ENCODE peak calls at places on chromosomes 13 and 19, in five cellular contexts. D is neuronal stem cell; M is CD4-positive, CD25-positive, alpha-beta regulatory T cell; S is GM23248; U is Panc1. I is an unnamed sample.

GRCh38 chr13:47679391-47679790 is 321.7 kb downstream of the SUCLA2 start:
- DNase-seq in D (no peak), M (no peak), S (peak), U (no peak), I (no peak)

GRCh38 chr13:50015263-50015662 is at the start of gene KCNRG:
- DNase-seq in D (no peak), M (no peak), S (peak), U (no peak), I (no peak)

GRCh38 chr13:26377038-26377437 is 123.1 kb downstream of the CDK8 start:
- DNase-seq in D (peak), M (peak), S (peak), U (no peak), I (no peak)

GRCh38 chr19:41302624-41303351 is 7.2 kb upstream of the CCDC97 start:
- DNase-seq in D (no peak), M (peak), S (no peak), U (no peak), I (no peak)

GRCh38 chr13:33323766-33324525 is 38.4 kb upstream of the STARD13 start:
- DNase-seq in D (no peak), M (no peak), S (peak), U (no peak), I (no peak)

GRCh38 chr19:53372196-53372595 is 6.7 kb downstream of the ZNF525 start:
- DNase-seq in D (no peak), M (no peak), S (no peak), U (no peak), I (no peak)

GRCh38 chr13:72643339-72643989 is 84.0 kb downstream of the MZT1 start:
- DNase-seq in D (no peak), M (peak), S (peak), U (no peak), I (no peak)

GRCh38 chr19:8487137-8487851 is 15.1 kb downstream of the PRAM1 start:
- DNase-seq in D (no peak), M (peak), S (no peak), U (no peak), I (no peak)

GRCh38 chr13:102484329-102484728 is 82.5 kb upstream of the FGF14 start:
- DNase-seq in D (no peak), M (no peak), S (peak), U (no peak), I (no peak)

GRCh38 chr19:56144396-56144795 is 3.3 kb downstream of the ZNF444 start:
- DNase-seq in D (no peak), M (no peak), S (no peak), U (no peak), I (no peak)

GRCh38 chr19:28289294-28290063 is 923.5 kb downstream of the UQCRFS1 start:
- DNase-seq in D (no peak), M (no peak), S (peak), U (no peak), I (no peak)

GRCh38 chr19:1239796-1240737 is 1.5 kb upstream of the ATP5F1D start:
- DNase-seq in D (peak), M (peak), S (peak), U (no peak), I (no peak)

GRCh38 chr19:43906774-43907173 is 28.3 kb downstream of the ZNF45 start:
- DNase-seq in D (no peak), M (no peak), S (no peak), U (no peak), I (no peak)

GRCh38 chr13:97226013-97226412 is 3.9 kb downstream of the MBNL2 start:
- DNase-seq in D (no peak), M (no peak), S (no peak), U (no peak), I (no peak)

GRCh38 chr19:3114018-3114726 is 20.0 kb downstream of the GNA11 start:
- DNase-seq in D (no peak), M (no peak), S (no peak), U (no peak), I (no peak)

DNA sequence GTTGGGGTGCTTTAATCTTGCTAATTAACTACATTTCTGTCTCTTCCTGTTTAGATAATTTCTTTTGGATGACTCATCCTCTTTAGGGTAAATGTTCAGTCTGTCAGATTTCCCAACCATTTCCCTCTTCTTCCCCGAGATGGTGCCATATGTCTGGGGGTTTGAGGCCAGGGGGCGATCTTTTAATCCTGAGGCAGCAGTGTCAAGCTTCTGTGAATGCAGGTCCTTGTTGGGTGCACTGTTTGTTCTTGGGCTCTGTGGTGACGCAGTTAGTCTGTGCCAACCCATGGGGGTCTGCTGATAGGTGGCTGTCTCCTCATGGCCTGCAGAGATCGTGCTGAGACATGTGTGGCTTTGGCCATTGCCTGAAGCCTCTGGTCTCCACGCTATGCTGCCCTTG is 420.4 kb downstream of the NDFIP2 start:
- DNase-seq in D (no peak), M (no peak), S (peak), U (no peak), I (no peak)
- H3K27ac ChIP-seq in D (no peak), M (no peak), S (no peak), U (no peak), I (no peak)

GRCh38 chr19:4844348-4845179 is 13.1 kb upstream of the TICAM1 start:
- DNase-seq in D (no peak), M (no peak), S (peak), U (no peak), I (no peak)
- H3K27ac ChIP-seq in D (no peak), M (no peak), S (peak), U (no peak), I (no peak)

GRCh38 chr13:51955281-51955771 is 55.9 kb downstream of the ATP7B start:
- DNase-seq in D (no peak), M (peak), S (no peak), U (no peak), I (no peak)
- H3K27ac ChIP-seq in D (no peak), M (no peak), S (no peak), U (no peak), I (no peak)

GRCh38 chr19:15292847-15293582 is 39.3 kb downstream of the BRD4 start:
- DNase-seq in D (no peak), M (peak), S (no peak), U (no peak), I (no peak)
- H3K27ac ChIP-seq in D (no peak), M (peak), S (peak), U (no peak), I (peak)

DNA sequence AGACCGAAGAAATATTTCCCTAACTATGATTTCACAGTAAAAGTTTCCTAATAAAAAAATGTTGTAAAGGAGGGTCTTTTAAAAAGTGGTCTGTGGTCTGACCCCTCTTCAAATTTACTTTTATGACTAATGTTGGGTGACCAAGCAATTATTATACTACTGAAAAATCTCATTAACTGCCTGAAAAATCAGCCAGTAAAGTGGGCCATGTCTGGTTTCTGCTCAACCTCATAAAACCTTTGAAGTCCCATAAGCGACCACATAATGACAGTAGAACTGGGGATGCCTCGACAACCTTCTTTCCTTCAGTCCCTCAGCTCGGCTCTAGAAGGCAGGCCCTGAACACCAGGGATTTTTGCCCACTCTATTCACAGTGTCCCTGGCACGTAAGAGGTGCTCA is 434.3 kb downstream of the EFNB2 start:
- DNase-seq in D (no peak), M (no peak), S (no peak), U (no peak), I (no peak)
- H3K27ac ChIP-seq in D (peak), M (no peak), S (no peak), U (no peak), I (peak)

GRCh38 chr19:35439921-35440320 is 8.1 kb upstream of the FFAR2 start:
- DNase-seq in D (no peak), M (no peak), S (no peak), U (no peak), I (no peak)

GRCh38 chr19:35438527-35438926 is 9.5 kb upstream of the FFAR2 start:
- DNase-seq in D (no peak), M (no peak), S (no peak), U (no peak), I (no peak)

GRCh38 chr19:35437152-35437951 is 10.7 kb upstream of the FFAR2 start:
- DNase-seq in D (no peak), M (no peak), S (no peak), U (no peak), I (no peak)

GRCh38 chr19:35433448-35433847 is 14.6 kb upstream of the FFAR2 start:
- DNase-seq in D (no peak), M (no peak), S (no peak), U (no peak), I (no peak)

GRCh38 chr19:35436477-35437141 is 11.4 kb upstream of the FFAR2 start:
- DNase-seq in D (no peak), M (no peak), S (peak), U (no peak), I (peak)
- H3K27ac ChIP-seq in D (no peak), M (no peak), S (no peak), U (no peak), I (peak)

GRCh38 chr13:100787899-100788298 is 113.3 kb upstream of the TMTC4 start:
- DNase-seq in D (no peak), M (no peak), S (no peak), U (no peak), I (no peak)

GRCh38 chr13:100788540-100788939 is 113.9 kb upstream of the TMTC4 start:
- DNase-seq in D (no peak), M (no peak), S (no peak), U (no peak), I (no peak)

GRCh38 chr13:100789968-100790367 is 115.4 kb upstream of the TMTC4 start:
- DNase-seq in D (no peak), M (no peak), S (peak), U (no peak), I (no peak)

GRCh38 chr13:100789481-100789880 is 114.9 kb upstream of the TMTC4 start:
- DNase-seq in D (no peak), M (no peak), S (peak), U (no peak), I (no peak)

GRCh38 chr13:100789025-100789424 is 114.4 kb upstream of the TMTC4 start:
- DNase-seq in D (no peak), M (no peak), S (no peak), U (no peak), I (no peak)
- H3K27ac ChIP-seq in D (peak), M (no peak), S (no peak), U (no peak), I (peak)

I was measured in epithelial cell of prostate.